ENCODE peak calls at places on chromosomes 1 and 21, in five cellular contexts. S is NCI-H1105 treated with DMSO at 0.1 percent for 48 hours; T is mucosa of descending colon; F is GM12864; X is CD8-positive, alpha-beta memory T cell. M is an unnamed sample.

GRCh38 chr1:162732566-162733335 is 57.8 kb upstream of the HSD17B7 start:
- DNase-seq in S (no peak), T (peak), F (no peak), X (no peak), M (no peak)

GRCh38 chr1:21653744-21654100 is 15.4 kb downstream of the RAP1GAP start:
- DNase-seq in S (no peak), T (no peak), F (no peak), X (no peak), M (no peak)

GRCh38 chr1:203274603-203275381 is 30.5 kb upstream of the BTG2 start:
- DNase-seq in S (no peak), T (peak), F (no peak), X (no peak), M (no peak)

GRCh38 chr1:210250665-210250997 is 18.0 kb downstream of the SERTAD4 start:
- DNase-seq in S (peak), T (peak), F (no peak), X (no peak), M (no peak)

GRCh38 chr1:30613188-30613587 is 110.2 kb downstream of the MATN1 start:
- DNase-seq in S (no peak), T (no peak), F (no peak), X (no peak), M (no peak)

GRCh38 chr1:192588546-192588945 is 13.0 kb downstream of the RGS1 start:
- DNase-seq in S (no peak), T (no peak), F (no peak), X (no peak), M (no peak)

GRCh38 chr1:46556822-46557221 is 5.4 kb upstream of the KNCN start:
- DNase-seq in S (no peak), T (no peak), F (no peak), X (no peak), M (no peak)

GRCh38 chr1:167679714-167680113 is 42.1 kb upstream of the MPZL1 start:
- DNase-seq in S (no peak), T (no peak), F (no peak), X (no peak), M (no peak)

GRCh38 chr1:57600424-57600823 is 176.6 kb upstream of the DAB1 start:
- DNase-seq in S (no peak), T (no peak), F (no peak), X (no peak), M (no peak)

GRCh38 chr1:184388671-184389292 is 2.0 kb downstream of the C1orf21 start:
- DNase-seq in S (peak), T (no peak), F (no peak), X (no peak), M (no peak)

GRCh38 chr1:1431006-1431844 is 4.3 kb upstream of the VWA1 start:
- DNase-seq in S (no peak), T (peak), F (no peak), X (no peak), M (no peak)

GRCh38 chr21:44057960-44058651 is 46.0 kb downstream of the TRAPPC10 start:
- DNase-seq in S (no peak), T (no peak), F (no peak), X (no peak), M (no peak)